ENCODE peak calls at places on chromosome 21, in six cellular contexts. W is GM12892, Z is HepG2, V is GM12878, R is H1, I is K562. K is an unnamed sample.

GRCh38 chr21:42759594-42759927 is 106.1 kb downstream of the PDE9A start:
- DNase-seq in V (no peak), W (no peak), R (no peak), Z (no peak), I (no peak), K (no peak)

GRCh38 chr21:35565204-35565611 is 495.1 kb downstream of the SETD4 start:
- DNase-seq in R (no peak), W (no peak), V (no peak), Z (no peak), I (peak), K (no peak)

GRCh38 chr21:35244514-35244913 is 195.4 kb upstream of the RUNX1 start:
- DNase-seq in Z (no peak), W (no peak), R (no peak), V (no peak), I (no peak), K (no peak)

GRCh38 chr21:33487996-33488395 is 3.5 kb downstream of the DNAJC28 start:
- DNase-seq in V (no peak), R (no peak), W (no peak), Z (no peak), I (no peak), K (no peak)

GRCh38 chr21:42657676-42658319 is 4.4 kb downstream of the PDE9A start:
- DNase-seq in V (no peak), Z (no peak), W (no peak), R (no peak), I (no peak), K (no peak)

GRCh38 chr21:14040386-14040785 is 170.4 kb downstream of the LIPI start:
- DNase-seq in W (no peak), R (no peak), Z (no peak), I (no peak), V (no peak), K (no peak)

GRCh38 chr21:46425566-46425965 is 33.1 kb upstream of the DIP2A start:
- DNase-seq in R (no peak), V (no peak), Z (no peak), I (no peak), W (no peak), K (no peak)

GRCh38 chr21:34100337-34100736 is 27.0 kb downstream of the MRPS6 start:
- DNase-seq in I (no peak), R (no peak), V (no peak), W (no peak), Z (no peak), K (no peak)

GRCh38 chr21:16597768-16598167 is 868.0 kb downstream of the USP25 start:
- DNase-seq in V (no peak), Z (no peak), I (no peak), W (no peak), R (no peak), K (no peak)

GRCh38 chr21:35159881-35160280 is 110.8 kb upstream of the RUNX1 start:
- DNase-seq in V (no peak), Z (no peak), R (no peak), I (no peak), W (no peak), K (no peak)

GRCh38 chr21:33684923-33685560 is 42.7 kb downstream of the ITSN1 start:
- DNase-seq in Z (peak), I (no peak), R (no peak), V (no peak), W (no peak), K (no peak)

GRCh38 chr21:42997053-42997452 is 22.7 kb downstream of the PKNOX1 start:
- DNase-seq in Z (no peak), W (no peak), R (no peak), I (no peak), V (no peak), K (no peak)

GRCh38 chr21:40143822-40144525 is 276.7 kb downstream of the PCP4 start:
- DNase-seq in I (peak), W (no peak), Z (peak), R (peak), V (no peak), K (peak)

GRCh38 chr21:35376406-35377135 is 327.5 kb upstream of the RUNX1 start:
- DNase-seq in V (no peak), W (no peak), Z (no peak), I (no peak), R (no peak), K (no peak)

GRCh38 chr21:15848632-15849031 is 118.8 kb downstream of the USP25 start:
- DNase-seq in W (no peak), R (no peak), V (no peak), I (no peak), Z (no peak), K (no peak)

GRCh38 chr21:40276001-40276400 is 408.8 kb downstream of the PCP4 start:
- DNase-seq in W (no peak), Z (no peak), R (no peak), V (no peak), I (no peak), K (no peak)

GRCh38 chr21:42642219-42642745 is 11.1 kb upstream of the PDE9A start:
- DNase-seq in W (no peak), I (no peak), Z (no peak), V (no peak), R (no peak), K (no peak)

GRCh38 chr21:15928686-15929085 is 198.9 kb downstream of the USP25 start:
- DNase-seq in Z (no peak), V (no peak), R (no peak), W (no peak), I (no peak), K (no peak)

GRCh38 chr21:14071902-14072734 is 138.6 kb downstream of the LIPI start:
- DNase-seq in Z (no peak), W (no peak), R (no peak), I (no peak), V (no peak), K (no peak)

GRCh38 chr21:25360593-25360992 is 246.7 kb downstream of the MRPL39 start:
- DNase-seq in Z (no peak), V (no peak), R (no peak), W (no peak), I (no peak), K (no peak)

GRCh38 chr21:39763282-39763970 is 18.4 kb downstream of the IGSF5 start:
- DNase-seq in I (no peak), Z (no peak), W (no peak), R (no peak), V (no peak), K (no peak)

GRCh38 chr21:46604975-46605758 is at the start of gene S100B:
- DNase-seq in V (no peak), R (peak), W (no peak), I (peak), Z (no peak), K (no peak)

GRCh38 chr21:15034126-15034848 is 30.5 kb downstream of the NRIP1 start:
- DNase-seq in I (no peak), V (no peak), Z (no peak), R (no peak), W (no peak), K (no peak)

GRCh38 chr21:31983120-31983519 is 110.3 kb downstream of the HUNK start:
- DNase-seq in Z (peak), I (no peak), W (no peak), R (no peak), V (no peak), K (no peak)

GRCh38 chr21:17435565-17436543 is 77.0 kb upstream of the CXADR start:
- DNase-seq in I (no peak), R (no peak), W (no peak), Z (no peak), V (no peak), K (no peak)

GRCh38 chr21:38567577-38568360 is 69.5 kb upstream of the ERG start:
- DNase-seq in W (no peak), Z (no peak), R (no peak), I (no peak), V (no peak), K (no peak)

GRCh38 chr21:42818328-42818749 is 61.0 kb downstream of the WDR4 start:
- DNase-seq in V (no peak), W (no peak), R (peak), Z (peak), I (peak), K (no peak)

GRCh38 chr21:38972078-38972477 is 166.3 kb downstream of the ETS2 start:
- DNase-seq in R (no peak), V (no peak), I (no peak), Z (no peak), W (no peak), K (no peak)

GRCh38 chr21:40331182-40331581 is 463.9 kb downstream of the PCP4 start:
- DNase-seq in I (no peak), V (no peak), Z (no peak), W (no peak), R (no peak), K (no peak)

GRCh38 chr21:25359724-25360123 is 247.6 kb downstream of the MRPL39 start:
- DNase-seq in W (no peak), Z (no peak), I (no peak), R (no peak), V (no peak), K (no peak)

GRCh38 chr21:14797543-14797942 is 251.4 kb upstream of the SAMSN1 start:
- DNase-seq in I (no peak), W (no peak), V (no peak), Z (no peak), R (no peak), K (no peak)

GRCh38 chr21:23968722-23969647 is 1638.3 kb downstream of the MRPL39 start:
- DNase-seq in R (peak), W (no peak), Z (no peak), I (peak), V (peak), K (peak)

GRCh38 chr21:31609081-31609480 is 50.4 kb upstream of the SOD1 start:
- DNase-seq in Z (no peak), R (no peak), W (no peak), I (no peak), V (no peak), K (no peak)

DNA sequence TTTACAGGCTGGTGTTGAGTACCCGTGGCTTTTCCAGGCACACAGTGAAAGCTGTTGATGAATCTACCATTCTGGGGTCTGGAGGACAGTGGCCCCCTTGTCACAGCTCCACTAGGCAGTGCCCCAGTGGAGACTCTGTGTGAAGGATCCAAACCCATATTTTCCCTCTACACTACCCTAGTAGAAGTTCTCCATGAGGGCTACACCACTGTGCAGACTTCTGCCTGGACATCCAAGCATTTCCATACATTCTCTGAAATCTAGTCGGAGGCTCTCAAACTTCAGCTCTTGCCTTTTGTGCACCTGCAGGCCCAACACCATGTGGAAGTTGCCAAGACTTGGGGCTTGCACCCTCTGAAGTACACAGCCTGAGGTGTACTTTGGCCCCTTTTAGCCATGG is 227.8 kb downstream of the BACH1 start:
- DNase-seq in R (no peak), Z (no peak), W (no peak), V (no peak), I (no peak), K (no peak)
- TF ChIP-seq TAF1 in R (no peak), Z (no peak), W (no peak), V (no peak), I (no peak), K (no peak)

DNA sequence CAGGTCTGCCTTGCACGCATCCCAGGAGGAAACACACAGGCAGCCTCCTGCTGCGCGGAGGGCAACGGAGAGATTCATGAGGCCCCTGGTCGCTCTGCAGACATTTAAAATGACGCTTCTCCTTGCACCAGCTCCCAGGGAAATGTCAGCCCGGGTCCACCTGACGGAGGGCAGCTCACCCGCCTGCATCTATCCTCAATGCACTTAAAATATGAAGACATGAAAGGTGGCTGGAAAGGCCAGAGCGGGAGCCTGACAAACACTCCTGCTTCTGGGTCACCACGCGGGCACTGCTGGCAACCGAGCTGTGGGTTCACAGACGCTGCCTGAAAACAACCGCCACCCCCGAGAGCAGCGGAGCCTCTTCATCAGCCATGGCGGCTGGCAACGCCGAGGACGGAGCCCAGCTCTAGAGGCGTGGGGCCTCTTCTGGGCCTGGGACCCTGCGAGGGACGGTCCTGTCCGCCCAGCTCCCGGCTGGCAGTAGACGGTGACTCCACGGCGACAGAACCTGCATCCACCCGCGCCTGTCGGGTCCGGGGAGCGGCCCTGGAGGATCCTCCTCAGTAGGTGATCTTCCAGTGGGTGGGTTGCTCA is 22.7 kb downstream of the POFUT2 start:
- DNase-seq in Z (no peak), I (no peak), V (no peak), R (peak), W (no peak), K (no peak)
- TF ChIP-seq POLR2A in Z (no peak), I (no peak), V (no peak), R (no peak), W (no peak), K (no peak)

DNA sequence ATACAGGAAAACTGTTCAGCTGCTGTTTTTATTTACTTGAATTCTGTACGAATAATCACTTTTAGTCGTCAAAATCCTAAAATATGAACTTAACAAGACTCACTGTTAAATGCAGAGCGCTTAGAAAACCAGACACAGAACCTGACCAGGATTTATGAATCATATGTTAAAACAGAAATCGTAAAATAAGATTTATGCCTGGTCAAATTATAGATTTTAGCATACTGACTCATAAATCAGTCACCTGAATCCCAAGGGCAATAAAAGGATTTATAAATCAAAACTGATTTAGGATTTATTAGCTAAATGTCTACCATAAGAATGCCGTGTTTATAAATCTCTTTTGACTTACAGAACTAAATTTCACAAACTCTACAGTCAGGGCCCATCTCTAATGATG is 28.9 kb downstream of the CYYR1 start:
- DNase-seq in R (no peak), V (no peak), I (no peak), W (no peak), Z (no peak), K (no peak)
- TF ChIP-seq TAF1 in R (no peak), V (no peak), I (no peak), W (no peak), Z (no peak), K (no peak)

DNA sequence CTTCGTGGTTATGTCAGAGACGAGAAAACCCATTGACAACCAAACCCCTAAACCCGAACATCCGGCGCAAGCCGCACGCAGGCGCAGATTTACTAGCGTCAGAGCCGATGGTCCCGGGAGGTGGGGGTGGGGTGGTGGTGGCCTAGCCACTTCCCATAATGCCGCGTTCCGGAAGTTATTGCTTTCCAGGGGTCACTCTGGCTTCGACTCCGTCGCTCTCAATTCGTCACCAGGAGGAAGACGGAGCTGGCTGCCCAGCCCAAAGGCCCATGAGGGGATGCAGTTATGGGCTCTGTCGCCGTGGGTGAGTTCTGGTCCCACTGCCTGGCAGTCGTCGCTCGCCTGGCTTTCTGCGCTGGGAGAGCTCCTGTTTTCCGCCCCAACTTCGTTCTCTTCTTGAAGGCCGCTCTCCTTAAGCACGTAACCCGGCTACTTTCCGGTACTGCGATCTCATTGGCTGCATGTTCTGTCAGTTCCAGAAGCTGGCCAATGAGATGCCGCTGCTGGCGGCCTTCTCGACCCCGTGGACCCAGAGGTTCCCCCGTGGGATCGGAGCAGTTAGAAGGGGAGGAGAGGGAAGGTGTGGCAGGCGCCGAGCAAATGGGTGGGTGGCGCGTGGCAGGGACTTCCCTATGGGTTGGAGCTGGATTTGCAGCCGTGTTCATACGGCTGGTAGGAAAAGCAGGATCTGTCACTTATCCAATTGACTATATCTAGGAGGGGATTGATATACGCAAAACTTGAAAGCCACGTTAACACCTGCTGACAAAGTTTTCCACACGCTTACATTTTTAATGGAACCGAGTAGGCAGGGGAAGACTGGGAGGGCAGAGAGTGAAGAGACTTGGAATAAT is at the start of gene USP16:
- DNase-seq in I (peak), V (peak), Z (peak), R (peak), W (peak), K (peak)
- TF ChIP-seq POLR2A in I (peak), V (peak), Z (peak), R (peak), W (peak), K (peak)

GRCh38 chr21:36678538-36678937 is 20.4 kb upstream of the SIM2 start:
- DNase-seq in I (no peak), V (no peak), Z (no peak), W (no peak), R (no peak), K (no peak)

GRCh38 chr21:36684957-36685714 is 13.8 kb upstream of the SIM2 start:
- DNase-seq in Z (no peak), W (no peak), R (no peak), V (no peak), I (no peak), K (no peak)

GRCh38 chr21:36686955-36687354 is 12.0 kb upstream of the SIM2 start:
- DNase-seq in Z (no peak), I (no peak), W (no peak), R (no peak), V (no peak), K (no peak)

GRCh38 chr21:36676039-36676950 is 22.6 kb upstream of the SIM2 start:
- DNase-seq in R (no peak), Z (no peak), V (no peak), W (no peak), I (no peak), K (no peak)

GRCh38 chr21:36681117-36681631 is 17.7 kb upstream of the SIM2 start:
- DNase-seq in V (no peak), R (no peak), W (no peak), I (no peak), Z (no peak), K (no peak)
- TF ChIP-seq TAF1 in V (no peak), R (no peak), W (no peak), I (no peak), Z (no peak), K (no peak)

DNA sequence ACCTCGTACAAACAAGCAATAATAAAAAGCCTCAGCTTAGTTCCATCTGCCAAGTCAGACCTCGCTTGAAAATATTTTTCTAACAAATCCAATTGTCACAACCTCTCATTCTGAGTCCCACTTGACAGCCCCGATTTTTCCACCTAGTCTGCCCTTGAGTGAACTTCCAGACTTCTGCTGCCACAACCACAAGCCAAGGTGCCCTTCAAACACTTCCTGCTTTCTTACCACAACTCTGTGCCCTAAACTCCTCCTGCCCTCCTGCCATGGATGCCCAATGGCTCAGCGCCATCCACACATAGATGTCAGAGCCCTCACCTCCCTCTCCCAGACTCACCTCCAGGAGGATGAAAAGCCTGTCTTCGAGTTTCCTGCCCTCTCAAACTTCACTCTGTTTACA is 3.9 kb downstream of the TMPRSS2 start:
- DNase-seq in I (no peak), W (no peak), Z (no peak), V (no peak), R (no peak), K (no peak)
- TF ChIP-seq POLR2A in I (no peak), W (no peak), Z (no peak), V (no peak), R (no peak), K (no peak)

GRCh38 chr21:45146801-45147200 is 72.4 kb downstream of the ADARB1 start:
- DNase-seq in I (no peak), V (no peak), Z (no peak), R (no peak), W (no peak), K (no peak)
- TF ChIP-seq TAF1 in I (no peak), V (no peak), Z (no peak), R (no peak), W (no peak), K (no peak)

K was measured in GM12891.